ENCODE peak calls at places on chromosomes 12 and 14, in seven cellular contexts. E is AG04449, Y is GM06990, J is coronary artery, N is endodermal cell, C is lower leg skin, V is left ventricle myocardium inferior. I is an unnamed sample.

GRCh38 chr14:51097287-51097686 is 2.4 kb upstream of the TRIM9 start:
- DNase-seq in E (no peak), Y (no peak), J (no peak), N (no peak), C (no peak), V (no peak), I (no peak)

GRCh38 chr14:104974146-104974541 is 4.0 kb downstream of the AHNAK2 start:
- DNase-seq in E (no peak), Y (no peak), J (no peak), N (peak; percentile 47), C (no peak), V (peak; percentile 9), I (no peak)

GRCh38 chr14:65281991-65282908 is 130.3 kb upstream of the FUT8 start:
- DNase-seq in E (peak; percentile 72), Y (no peak), J (no peak), N (peak; percentile 91), C (no peak), V (no peak), I (peak; percentile 11)

GRCh38 chr14:53955671-53956426 is 776 bp downstream of the BMP4 start:
- DNase-seq in E (no peak), Y (peak; percentile 34), J (peak; percentile 86), N (peak; percentile 83), C (peak; percentile 96), V (peak; percentile 77), I (no peak)

GRCh38 chr12:662541-663292 is 528 bp downstream of the NINJ2 start:
- DNase-seq in E (no peak), Y (no peak), J (no peak), N (no peak), C (peak; percentile 70), V (no peak), I (no peak)

GRCh38 chr12:5665615-5666014 is 233.7 kb downstream of the NTF3 start:
- DNase-seq in E (peak; percentile 67), Y (no peak), J (no peak), N (no peak), C (no peak), V (no peak), I (no peak)

GRCh38 chr14:102277874-102278630 is 26.9 kb downstream of the MOK start:
- DNase-seq in E (no peak), Y (no peak), J (no peak), N (no peak), C (no peak), V (no peak), I (no peak)

GRCh38 chr12:58889557-58889956 is 30.7 kb downstream of the LRIG3 start:
- DNase-seq in E (no peak), Y (no peak), J (no peak), N (no peak), C (no peak), V (no peak), I (no peak)

GRCh38 chr14:76546426-76547221 is 170.7 kb downstream of the ESRRB start:
- DNase-seq in E (no peak), Y (no peak), J (no peak), N (peak; percentile 92), C (no peak), V (no peak), I (no peak)

GRCh38 chr12:47769234-47770085 is 3.6 kb upstream of the SLC48A1 start:
- DNase-seq in E (no peak), Y (no peak), J (no peak), N (no peak), C (no peak), V (no peak), I (no peak)

GRCh38 chr14:37252434-37252833 is 54.7 kb downstream of the MIPOL1 start:
- DNase-seq in E (no peak), Y (no peak), J (no peak), N (no peak), C (no peak), V (no peak), I (no peak)

GRCh38 chr12:50589650-50590435 is 85.1 kb downstream of the DIP2B start:
- DNase-seq in E (peak; percentile 80), Y (no peak), J (no peak), N (no peak), C (no peak), V (no peak), I (peak; percentile 69)
- TF ChIP-seq CTCF in E (no peak), Y (no peak), J (no peak), N (no peak), C (no peak), V (no peak), I (no peak)

GRCh38 chr12:53985358-53985899 is 483 bp downstream of the HOXC10 start:
- DNase-seq in E (no peak), Y (no peak), J (no peak), N (peak; percentile 80), C (no peak), V (no peak), I (no peak)

GRCh38 chr12:53987748-53988147 is 2.8 kb downstream of the HOXC10 start:
- DNase-seq in E (no peak), Y (no peak), J (no peak), N (no peak), C (no peak), V (no peak), I (no peak)

GRCh38 chr12:53985900-53986685 is 1.1 kb downstream of the HOXC10 start:
- DNase-seq in E (no peak), Y (no peak), J (no peak), N (peak; percentile 82), C (no peak), V (no peak), I (no peak)

GRCh38 chr12:53984901-53985357 is at the start of gene HOXC10:
- DNase-seq in E (peak; percentile 89), Y (peak; percentile 75), J (no peak), N (peak; percentile 97), C (peak; percentile 99), V (peak; percentile 59), I (peak; percentile 5)

GRCh38 chr12:53986686-53987180 is 1.8 kb downstream of the HOXC10 start:
- DNase-seq in E (no peak), Y (no peak), J (no peak), N (no peak), C (no peak), V (no peak), I (no peak)
- H3K4me3 ChIP-seq in E (peak overlapping the region; percentile 96), Y (no peak overlapping the region), J (no peak overlapping the region), N (no peak overlapping the region), C (no peak overlapping the region), V (no peak overlapping the region), I (no peak overlapping the region)

DNA sequence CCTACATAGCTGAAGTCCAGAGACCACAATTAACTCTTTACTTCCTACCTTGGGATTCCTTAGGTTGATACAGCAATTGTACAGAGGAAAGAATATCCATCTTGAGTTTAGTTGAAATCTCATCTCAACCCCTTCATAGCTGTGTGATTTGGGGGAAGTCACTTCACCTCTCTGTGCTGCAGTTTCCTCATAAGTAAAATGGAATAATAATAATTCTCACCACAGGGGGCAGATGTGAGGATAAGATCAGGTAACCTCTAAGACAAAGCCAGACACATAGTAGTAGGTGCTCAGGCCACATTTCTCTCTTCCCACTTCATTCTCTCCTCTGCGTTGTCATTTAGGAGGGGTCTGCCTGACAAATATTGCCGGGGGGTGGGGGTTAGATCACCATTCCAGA is 6.7 kb downstream of the FOXN4 start:
- DNase-seq in E (no peak), Y (no peak), J (no peak), N (no peak), C (no peak), V (no peak), I (no peak)
- TF ChIP-seq CTCF in E (no peak), Y (peak; percentile 38), J (no peak), N (no peak), C (no peak), V (no peak), I (peak; percentile 34)

GRCh38 chr14:99626041-99626648 is 18.8 kb upstream of the HHIPL1 start:
- DNase-seq in E (no peak), Y (no peak), J (no peak), N (peak; percentile 44), C (no peak), V (no peak), I (no peak)
- H3K4me3 ChIP-seq in E (no peak overlapping the region), Y (no peak overlapping the region), J (no peak overlapping the region), N (no peak overlapping the region), C (no peak overlapping the region), V (no peak overlapping the region), I (no peak overlapping the region)

GRCh38 chr14:38693423-38693822 is 409.6 kb downstream of the SEC23A start:
- DNase-seq in E (no peak), Y (no peak), J (no peak), N (no peak), C (no peak), V (no peak), I (no peak)
- TF ChIP-seq CTCF in E (no peak), Y (no peak), J (no peak), N (peak; percentile 61), C (no peak), V (no peak), I (no peak)

DNA sequence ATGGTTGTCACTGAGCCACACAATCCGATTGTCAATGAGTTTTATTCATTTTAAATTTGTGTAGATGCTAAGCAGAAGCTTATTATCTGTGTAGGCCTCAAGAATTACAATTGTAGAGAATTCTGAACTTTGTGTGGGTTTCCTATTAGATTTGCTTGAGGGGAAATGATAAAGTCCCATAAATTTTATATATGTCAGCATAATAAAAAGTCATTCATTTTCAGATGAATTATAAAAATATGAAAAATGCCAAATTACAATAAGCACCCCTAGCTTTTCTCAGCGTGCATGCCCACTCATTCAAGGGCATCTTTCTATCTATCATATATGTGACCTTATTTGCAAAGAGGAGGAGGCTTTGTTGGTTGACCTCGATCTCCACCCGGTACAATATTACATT is 1041.1 kb upstream of the FOXG1 start:
- DNase-seq in E (no peak), Y (no peak), J (no peak), N (no peak), C (no peak), V (no peak), I (no peak)
- H3K4me3 ChIP-seq in E (no peak overlapping the region), Y (no peak overlapping the region), J (no peak overlapping the region), N (no peak overlapping the region), C (no peak overlapping the region), V (no peak overlapping the region), I (no peak overlapping the region)

I was measured in retinal pigment epithelial cell.